ENCODE peak calls at places on chromosomes 7 and 10, in eight cellular contexts. J, L, K, O, C, Q, H and Y are unnamed samples. For H3K4me1 and H3K9me3, the result is how much of the 10 kb centered on the place peaks cover.

GRCh38 chr10:76388321-76388720 is 956.9 kb downstream of the LRMDA start:
- DNase-seq in Q (no peak), L (no peak), K (no peak), J (no peak), C (no peak), O (no peak), H (no peak), Y (no peak)

GRCh38 chr7:48087349-48087748 is 1.7 kb upstream of the UPP1 start:
- DNase-seq in K (peak), H (no peak), J (no peak), C (no peak), Q (no peak), L (no peak), O (no peak), Y (no peak)

GRCh38 chr10:71092812-71093391 is 119.5 kb upstream of the UNC5B start:
- DNase-seq in H (no peak), O (no peak), C (no peak), K (no peak), J (no peak), L (peak), Q (no peak), Y (no peak)

GRCh38 chr10:115706482-115707076 is 566.4 kb downstream of the GFRA1 start:
- DNase-seq in K (no peak), L (no peak), H (no peak), C (no peak), Q (no peak), O (no peak), J (no peak), Y (no peak)

GRCh38 chr7:133009853-133010252 is 72.0 kb downstream of the CHCHD3 start:
- DNase-seq in C (no peak), Q (no peak), K (no peak), J (no peak), L (no peak), O (no peak), H (no peak), Y (no peak)

GRCh38 chr10:132987671-132988571 is 45.6 kb upstream of the CFAP46 start:
- DNase-seq in H (no peak), C (no peak), K (no peak), O (peak), L (no peak), Q (no peak), J (no peak), Y (no peak)

GRCh38 chr10:22911889-22912762 is 15.7 kb upstream of the ARMC3 start:
- DNase-seq in J (no peak), H (no peak), L (no peak), O (no peak), C (no peak), Q (no peak), K (no peak), Y (no peak)

GRCh38 chr7:99825873-99826272 is 1.9 kb upstream of the CYP3A43 start:
- DNase-seq in C (no peak), Q (no peak), O (no peak), H (no peak), K (no peak), L (no peak), J (no peak), Y (no peak)

GRCh38 chr10:74118794-74119193 is 31.8 kb downstream of the AP3M1 start:
- DNase-seq in O (no peak), L (no peak), H (no peak), K (no peak), Q (no peak), C (no peak), J (no peak), Y (no peak)

GRCh38 chr10:43965918-43966570 is 317.4 kb upstream of the ZNF32 start:
- DNase-seq in Q (no peak), K (no peak), J (no peak), O (no peak), L (no peak), H (no peak), C (no peak), Y (no peak)

GRCh38 chr7:104963991-104964385 is 50.0 kb upstream of the KMT2E start:
- DNase-seq in K (no peak), H (no peak), L (no peak), O (no peak), C (no peak), J (no peak), Q (no peak), Y (no peak)

GRCh38 chr10:19683326-19683725 is 132.9 kb upstream of the PLXDC2 start:
- DNase-seq in K (no peak), O (no peak), J (no peak), C (no peak), Q (no peak), L (no peak), H (no peak), Y (no peak)

GRCh38 chr7:38147005-38147404 is 31.0 kb upstream of the STARD3NL start:
- DNase-seq in L (no peak), O (no peak), C (no peak), Q (no peak), H (no peak), J (no peak), K (no peak), Y (no peak)

GRCh38 chr7:81299272-81299671 is 380.4 kb upstream of the SEMA3C start:
- DNase-seq in O (no peak), Q (no peak), C (no peak), L (no peak), K (no peak), H (no peak), J (no peak), Y (no peak)

DNA sequence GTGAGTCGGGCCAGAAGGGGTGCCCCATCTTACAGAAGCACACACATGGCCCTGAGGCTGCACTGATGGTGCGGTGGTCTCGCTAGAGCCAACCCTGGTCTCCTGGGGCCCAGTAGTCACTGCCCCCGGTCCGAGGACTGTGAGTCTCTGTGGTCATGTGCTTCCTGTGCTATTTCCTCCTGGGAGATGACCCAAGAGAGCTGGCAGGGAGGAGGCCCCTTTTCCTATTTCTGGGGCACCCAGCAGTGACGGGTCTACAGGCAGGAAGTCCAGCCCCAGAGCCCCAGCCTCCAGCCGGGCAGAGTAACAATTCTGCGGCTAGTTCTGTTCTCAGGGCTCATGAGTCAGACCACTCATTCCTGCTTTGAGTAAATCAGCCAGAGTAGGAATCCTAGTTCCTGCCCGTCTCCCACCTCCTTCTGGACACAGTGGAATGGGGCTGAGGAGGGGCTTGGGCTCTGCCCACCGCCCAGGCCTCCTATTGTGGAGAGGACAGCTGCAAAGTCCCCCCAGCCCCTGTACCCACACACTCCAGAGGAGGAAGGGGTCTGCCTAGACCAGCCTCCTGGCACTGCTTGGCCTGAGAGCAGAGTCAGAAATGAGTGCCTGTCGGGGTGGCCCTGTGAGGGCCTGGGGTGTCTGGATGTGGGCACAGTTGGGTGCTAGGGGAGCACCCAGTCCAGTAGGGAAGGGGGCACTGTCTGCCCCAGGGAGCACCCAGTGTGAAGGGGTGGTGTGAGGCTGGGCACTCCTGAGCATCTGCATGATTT is 80.5 kb upstream of the PPIF start:
- DNase-seq in Q (no peak), H (no peak), C (peak), L (peak), O (peak), J (no peak), K (no peak), Y (peak)
- H3K4me1 ChIP-seq in Q (under half), H (under half), C (half or more), L (under half), O (under half), J (under half), K (under half), Y (half or more)

GRCh38 chr10:95474228-95475002 is 86.8 kb downstream of the SORBS1 start:
- DNase-seq in C (no peak), K (no peak), L (peak), O (no peak), Q (no peak), J (no peak), H (no peak), Y (no peak)
- H3K27ac ChIP-seq in C (peak), K (no peak), L (peak), O (peak), Q (no peak), J (no peak), H (peak), Y (peak)

GRCh38 chr7:56447864-56448693 is 331.9 kb upstream of the NUPR2 start:
- DNase-seq in J (no peak), H (no peak), L (no peak), Q (no peak), C (no peak), K (no peak), O (no peak), Y (no peak)

DNA sequence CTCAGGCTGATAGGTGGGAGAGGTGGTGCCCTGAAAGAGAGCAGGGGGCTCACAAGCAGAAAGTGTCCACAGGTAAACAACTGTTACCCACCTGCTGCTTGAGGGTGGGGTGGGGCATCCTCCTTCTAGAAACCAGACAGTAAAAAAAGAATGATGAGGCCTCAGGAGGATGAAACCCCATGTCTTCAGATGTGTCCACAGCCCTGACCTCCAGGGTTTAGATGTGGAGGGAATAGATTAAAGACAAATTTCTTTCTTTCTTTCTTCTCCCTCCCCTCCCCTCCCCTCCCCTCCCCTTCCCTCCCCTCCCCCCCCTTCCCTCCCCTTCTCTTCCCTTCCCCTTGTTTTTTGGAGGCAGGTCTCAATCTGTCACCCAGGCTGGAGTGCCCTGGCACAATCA is 333.5 kb upstream of the NUPR2 start:
- DNase-seq in L (no peak), O (no peak), C (no peak), Q (no peak), K (no peak), J (no peak), H (no peak), Y (no peak)
- H3K9me3 ChIP-seq in L (under half), O (under half), C (under half), Q (under half), K (under half), J (under half), H (half or more), Y (under half)

GRCh38 chr7:668139-668871 is 58.2 kb upstream of the DNAAF5 start:
- DNase-seq in Q (no peak), K (no peak), C (peak), J (no peak), H (peak), L (no peak), O (no peak), Y (peak)

GRCh38 chr7:665751-666453 is 60.6 kb upstream of the DNAAF5 start:
- DNase-seq in H (no peak), K (no peak), Q (no peak), O (no peak), C (peak), J (no peak), L (no peak), Y (peak)

GRCh38 chr7:665251-665650 is 61.2 kb upstream of the DNAAF5 start:
- DNase-seq in K (no peak), J (no peak), L (no peak), C (peak), O (no peak), H (no peak), Q (no peak), Y (no peak)

GRCh38 chr7:664402-664775 is 62.1 kb upstream of the DNAAF5 start:
- DNase-seq in L (no peak), C (peak), O (no peak), K (no peak), J (no peak), H (no peak), Q (no peak), Y (no peak)

DNA sequence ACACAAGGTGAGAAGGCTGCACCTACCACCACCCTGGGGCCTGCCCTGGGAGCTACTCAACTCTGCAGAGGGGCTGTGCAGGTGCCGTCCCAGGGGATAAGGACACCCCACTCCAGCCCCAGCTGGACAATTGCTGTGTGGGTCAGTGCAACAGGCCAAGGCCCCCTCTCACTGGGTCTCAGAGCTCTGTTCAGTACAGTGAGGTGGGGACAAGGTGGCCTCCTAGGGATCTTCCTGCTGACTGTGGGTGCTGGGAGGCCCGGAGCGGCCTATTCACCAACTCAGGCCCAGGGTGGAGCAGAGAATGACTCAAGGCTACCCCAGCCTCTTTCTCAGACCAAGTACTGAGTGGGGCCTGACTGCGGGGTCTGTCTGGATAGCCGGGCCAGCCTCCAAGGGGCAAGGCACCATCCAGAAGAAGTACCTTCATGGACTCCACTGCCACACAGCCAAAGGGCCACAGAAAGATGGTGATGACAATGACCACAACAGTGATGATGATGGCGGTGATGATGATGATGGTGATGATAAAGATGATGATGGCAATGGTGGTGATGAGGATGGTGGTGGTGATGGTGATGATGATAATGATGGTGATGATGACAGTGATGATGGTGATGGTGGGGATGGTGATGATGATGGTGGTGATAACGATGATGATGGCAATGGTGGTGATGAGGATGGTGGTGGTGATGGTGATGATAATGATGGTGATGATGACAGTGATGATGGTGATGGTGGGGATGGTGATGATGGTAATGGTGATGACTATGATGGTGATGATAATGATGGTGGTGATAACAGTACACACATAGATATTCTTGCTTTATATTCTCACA is 59.8 kb upstream of the DNAAF5 start:
- DNase-seq in K (no peak), J (no peak), L (no peak), H (no peak), O (no peak), Q (no peak), C (peak), Y (no peak)
- H3K4me1 ChIP-seq in K (under half), J (under half), L (under half), H (under half), O (under half), Q (under half), C (half or more), Y (under half)

DNA sequence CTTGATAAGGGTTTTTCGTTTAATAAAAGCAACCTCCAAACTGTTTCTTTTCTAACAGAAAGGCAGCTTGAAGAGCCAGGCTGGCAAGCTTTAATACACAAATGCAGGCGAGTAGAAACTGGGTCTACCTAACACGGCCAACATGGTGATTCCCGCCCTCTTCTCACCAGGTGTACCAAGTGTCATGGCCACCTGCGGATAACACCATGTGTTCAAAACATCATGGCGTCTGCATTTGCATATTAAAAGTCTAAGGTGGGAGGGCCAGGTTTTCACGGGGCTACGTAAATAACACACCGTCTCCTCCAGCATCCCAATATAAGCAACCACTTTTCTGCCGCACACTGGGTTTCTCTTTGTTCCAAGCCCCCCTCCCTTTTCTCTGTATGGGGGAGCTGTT is 631.7 kb downstream of the PARD3 start:
- DNase-seq in C (no peak), L (no peak), J (no peak), K (no peak), Q (no peak), H (no peak), O (no peak), Y (no peak)
- H3K27ac ChIP-seq in C (no peak), L (no peak), J (no peak), K (no peak), Q (no peak), H (no peak), O (no peak), Y (no peak)

GRCh38 chr10:111491154-111491553 is 414.3 kb downstream of the ADRA2A start:
- DNase-seq in K (no peak), Q (no peak), J (no peak), O (no peak), L (no peak), C (no peak), H (no peak), Y (no peak)
- H3K9me3 ChIP-seq in K (under half), Q (under half), J (under half), O (under half), L (under half), C (under half), H (under half), Y (under half)